ENCODE peak calls at places on chromosomes 1 and 21, in six cellular contexts. L is PC-3, H is neural progenitor cell, M is tibial nerve, S is IMR-90, R is Peyer's patch. A is an unnamed sample.

GRCh38 chr1:198656500-198656932 is 17.7 kb downstream of the PTPRC start:
- DNase-seq in L (peak; percentile 90), H (no peak), M (peak; percentile 37), S (no peak), R (peak; percentile 89), A (peak; percentile 81)

GRCh38 chr1:46447499-46448108 is 42.0 kb upstream of the DMBX1 start:
- DNase-seq in L (no peak), H (no peak), M (no peak), S (no peak), R (no peak), A (no peak)

GRCh38 chr21:38820471-38821239 is 14.9 kb downstream of the ETS2 start:
- DNase-seq in L (no peak), H (no peak), M (no peak), S (no peak), R (no peak), A (peak; percentile 57)

GRCh38 chr1:69533343-69533742 is 34.4 kb upstream of the LRRC7 start:
- DNase-seq in L (no peak), H (no peak), M (no peak), S (no peak), R (no peak), A (no peak)

GRCh38 chr1:160070243-160071163 is 543 bp upstream of the KCNJ10 start:
- DNase-seq in L (peak; percentile 59), H (peak; percentile 93), M (peak; percentile 64), S (peak; percentile 27), R (peak; percentile 82), A (peak; percentile 76)

GRCh38 chr1:33433509-33434362 is 2.8 kb upstream of the PHC2 start:
- DNase-seq in L (peak; percentile 99), H (no peak), M (peak; percentile 83), S (peak; percentile 99), R (no peak), A (no peak)

GRCh38 chr1:198238121-198238520 is 81.3 kb downstream of the NEK7 start:
- DNase-seq in L (no peak), H (no peak), M (peak; percentile 26), S (no peak), R (peak; percentile 52), A (peak; percentile 25)

GRCh38 chr21:29684106-29684505 is 255.7 kb downstream of the GRIK1 start:
- DNase-seq in L (no peak), H (no peak), M (no peak), S (no peak), R (no peak), A (no peak)

GRCh38 chr1:200699871-200700270 is 30.2 kb upstream of the DDX59 start:
- DNase-seq in L (no peak), H (no peak), M (no peak), S (peak; percentile 97), R (no peak), A (no peak)

GRCh38 chr1:31798433-31799195 is 17.2 kb downstream of the SPOCD1 start:
- DNase-seq in L (peak; percentile 87), H (no peak), M (no peak), S (peak; percentile 90), R (no peak), A (no peak)

GRCh38 chr1:63601463-63601862 is 8.3 kb downstream of the PGM1 start:
- DNase-seq in L (no peak), H (peak; percentile 43), M (no peak), S (no peak), R (no peak), A (no peak)

GRCh38 chr1:28265577-28265976 is 6.3 kb downstream of the SESN2 start:
- DNase-seq in L (no peak), H (no peak), M (no peak), S (no peak), R (no peak), A (no peak)

GRCh38 chr1:159771501-159771900 is 9.3 kb upstream of the DUSP23 start:
- DNase-seq in L (no peak), H (no peak), M (no peak), S (no peak), R (no peak), A (no peak)

GRCh38 chr1:8629241-8630091 is 188.0 kb downstream of the RERE start:
- DNase-seq in L (no peak), H (no peak), M (no peak), S (peak; percentile 76), R (peak; percentile 35), A (no peak)

GRCh38 chr1:202952818-202953217 is 5.3 kb downstream of the ADIPOR1 start:
- DNase-seq in L (peak; percentile 80), H (no peak), M (peak; percentile 60), S (peak; percentile 53), R (no peak), A (peak; percentile 49)

GRCh38 chr1:193211539-193211938 is 25.1 kb upstream of the B3GALT2 start:
- DNase-seq in L (peak; percentile 87), H (no peak), M (no peak), S (peak; percentile 93), R (no peak), A (peak; percentile 9)

GRCh38 chr1:66505671-66506392 is 28.1 kb upstream of the SGIP1 start:
- DNase-seq in L (no peak), H (no peak), M (no peak), S (peak; percentile 82), R (no peak), A (no peak)

GRCh38 chr1:36707221-36707620 is 224.5 kb upstream of the CSF3R start:
- DNase-seq in L (no peak), H (no peak), M (no peak), S (no peak), R (no peak), A (no peak)

GRCh38 chr1:160866861-160867260 is 4.2 kb upstream of the CD244 start:
- DNase-seq in L (no peak), H (no peak), M (no peak), S (no peak), R (no peak), A (no peak)

GRCh38 chr1:909861-910310 is 13.8 kb upstream of the SAMD11 start:
- DNase-seq in L (no peak), H (peak; percentile 1), M (no peak), S (no peak), R (no peak), A (no peak)

GRCh38 chr21:44992608-44993031 is 52.8 kb downstream of the SLX9 start:
- DNase-seq in L (no peak), H (no peak), M (no peak), S (no peak), R (no peak), A (no peak)

GRCh38 chr1:246726255-246726679 is 2.1 kb downstream of the SCCPDH start:
- DNase-seq in L (no peak), H (no peak), M (no peak), S (no peak), R (no peak), A (no peak)

GRCh38 chr1:149846042-149846441 is 53.3 kb upstream of the BOLA1 start:
- DNase-seq in L (peak; percentile 1), H (peak; percentile 0), M (no peak), S (no peak), R (peak; percentile 15), A (no peak)

GRCh38 chr1:27752372-27752771 is 20.6 kb upstream of the STX12 start:
- DNase-seq in L (no peak), H (no peak), M (no peak), S (peak; percentile 43), R (no peak), A (no peak)

GRCh38 chr1:156368889-156369684 is at the start of gene RHBG:
- DNase-seq in L (peak; percentile 72), H (peak; percentile 78), M (no peak), S (peak; percentile 2), R (no peak), A (no peak)

GRCh38 chr1:34057347-34057746 is 107.7 kb downstream of the CSMD2 start:
- DNase-seq in L (no peak), H (peak; percentile 54), M (no peak), S (no peak), R (no peak), A (no peak)

GRCh38 chr21:20661745-20662470 is 336.3 kb upstream of the NCAM2 start:
- DNase-seq in L (no peak), H (peak; percentile 84), M (no peak), S (no peak), R (no peak), A (no peak)

GRCh38 chr1:86832409-86832808 is 81.5 kb downstream of the SELENOF start:
- DNase-seq in L (no peak), H (no peak), M (no peak), S (no peak), R (no peak), A (no peak)

GRCh38 chr1:86828024-86828423 is 85.9 kb downstream of the SELENOF start:
- DNase-seq in L (no peak), H (no peak), M (no peak), S (no peak), R (no peak), A (no peak)

GRCh38 chr1:86833461-86834215 is 80.3 kb downstream of the SELENOF start:
- DNase-seq in L (peak; percentile 88), H (peak; percentile 88), M (peak; percentile 86), S (peak; percentile 87), R (peak; percentile 61), A (no peak)
- TF ChIP-seq CTCF in L (peak; percentile 81), H (peak; percentile 68), M (peak; percentile 75), S (peak; percentile 79), R (peak; percentile 77), A (no peak)

GRCh38 chr1:93676424-93676823 is 5.2 kb downstream of the BCAR3 start:
- DNase-seq in L (no peak), H (no peak), M (no peak), S (no peak), R (no peak), A (no peak)
- H3K4me1 ChIP-seq in L (peaks cover 85% of the 10 kb centered on the region), H (peaks cover 22% of the 10 kb centered on the region), M (no peaks in the 10 kb centered on the region), S (peaks cover 42% of the 10 kb centered on the region), R (peaks cover 3% of the 10 kb centered on the region), A (peaks cover 27% of the 10 kb centered on the region)

GRCh38 chr1:230906226-230906625 is 37.9 kb upstream of the C1orf198 start:
- DNase-seq in L (no peak), H (no peak), M (no peak), S (no peak), R (no peak), A (no peak)
- TF ChIP-seq CTCF in L (no peak), H (no peak), M (no peak), S (no peak), R (no peak), A (no peak)

GRCh38 chr1:3787347-3787710 is 9.0 kb downstream of the LRRC47 start:
- DNase-seq in L (no peak), H (no peak), M (no peak), S (no peak), R (no peak), A (no peak)

GRCh38 chr1:3783651-3784474 is 11.3 kb downstream of the SMIM1 start:
- DNase-seq in L (no peak), H (no peak), M (no peak), S (no peak), R (no peak), A (no peak)

GRCh38 chr1:3785458-3786157 is 10.7 kb downstream of the LRRC47 start:
- DNase-seq in L (peak; percentile 49), H (peak; percentile 43), M (no peak), S (no peak), R (no peak), A (peak; percentile 38)

GRCh38 chr1:3786468-3787346 is 9.6 kb downstream of the LRRC47 start:
- DNase-seq in L (no peak), H (no peak), M (no peak), S (no peak), R (no peak), A (no peak)

DNA sequence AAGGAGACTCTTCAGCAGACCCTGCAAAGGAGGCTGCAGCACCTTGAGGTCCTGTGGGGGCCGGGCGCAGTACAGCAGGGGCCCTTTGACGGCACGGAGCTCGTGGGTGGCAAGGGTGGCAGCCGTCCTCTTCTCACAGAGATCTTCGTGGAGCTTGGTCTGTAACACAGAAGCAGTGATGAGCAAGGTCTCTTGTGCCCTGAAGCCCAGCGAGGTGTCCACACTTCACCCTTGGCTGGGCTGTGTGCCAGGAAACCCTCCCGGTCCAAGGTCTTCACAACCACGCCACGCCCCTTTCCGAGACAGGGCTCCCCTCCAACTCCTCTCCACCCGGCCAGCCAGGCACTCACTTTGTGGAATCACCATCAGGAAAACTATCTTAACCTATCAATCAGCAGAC is 11.3 kb downstream of the LRRC47 start:
- DNase-seq in L (no peak), H (no peak), M (no peak), S (no peak), R (no peak), A (peak; percentile 60)
- H3K4me1 ChIP-seq in L (no peaks in the 10 kb centered on the region), H (no peaks in the 10 kb centered on the region), M (no peaks in the 10 kb centered on the region), S (no peaks in the 10 kb centered on the region), R (no peaks in the 10 kb centered on the region), A (no peaks in the 10 kb centered on the region)